ENCODE peak calls at places on chromosome 3, in eight cellular contexts. U is heart left ventricle, E is neural progenitor cell, B is foreskin fibroblast, V is GM13977, X is H1, K is PC-3, L is fibroblast of pulmonary artery. H is an unnamed sample.

GRCh38 chr3:31132132-31132769 is 237.8 kb upstream of the GADL1 start:
- DNase-seq in U (no peak), E (peak), B (peak), V (no peak), X (no peak), K (peak), L (peak), H (no peak)

GRCh38 chr3:178562869-178563232 is 26.6 kb downstream of the KCNMB2 start:
- DNase-seq in U (no peak), E (no peak), B (peak), V (no peak), X (no peak), K (no peak), L (peak), H (no peak)

GRCh38 chr3:288383-288782 is 91.8 kb downstream of the CHL1 start:
- DNase-seq in U (no peak), E (no peak), B (no peak), V (no peak), X (no peak), K (no peak), L (no peak), H (no peak)

GRCh38 chr3:88203537-88204143 is 53.9 kb downstream of the C3orf38 start:
- DNase-seq in U (peak), E (peak), B (peak), V (peak), X (no peak), K (peak), L (peak), H (peak)

GRCh38 chr3:14532691-14533456 is 7.3 kb downstream of the GRIP2 start:
- DNase-seq in U (peak), E (peak), B (no peak), V (no peak), X (peak), K (peak), L (no peak), H (no peak)

GRCh38 chr3:26368312-26368711 is 254.3 kb upstream of the LRRC3B start:
- DNase-seq in U (no peak), E (no peak), B (no peak), V (no peak), X (no peak), K (no peak), L (no peak), H (no peak)

GRCh38 chr3:129289201-129289921 is 10.7 kb downstream of the HMCES start:
- DNase-seq in U (no peak), E (no peak), B (peak), V (no peak), X (no peak), K (no peak), L (peak), H (no peak)

GRCh38 chr3:13484861-13485590 is 4.9 kb downstream of the HDAC11 start:
- DNase-seq in U (peak), E (no peak), B (peak), V (no peak), X (no peak), K (peak), L (peak), H (no peak)

GRCh38 chr3:13107661-13108060 is 34.4 kb upstream of the IQSEC1 start:
- DNase-seq in U (no peak), E (no peak), B (no peak), V (no peak), X (no peak), K (no peak), L (no peak), H (no peak)

GRCh38 chr3:140224307-140224706 is 289.3 kb downstream of the CLSTN2 start:
- DNase-seq in U (no peak), E (no peak), B (no peak), V (no peak), X (no peak), K (no peak), L (no peak), H (no peak)

GRCh38 chr3:157058392-157059071 is 101.4 kb downstream of the CCNL1 start:
- DNase-seq in U (no peak), E (no peak), B (no peak), V (no peak), X (no peak), K (no peak), L (no peak), H (no peak)

GRCh38 chr3:53696401-53697172 is 149.6 kb downstream of the CHDH start:
- DNase-seq in U (no peak), E (no peak), B (no peak), V (no peak), X (no peak), K (no peak), L (no peak), H (no peak)

GRCh38 chr3:45917146-45917885 is 25.9 kb upstream of the CXCR6 start:
- DNase-seq in U (no peak), E (no peak), B (no peak), V (no peak), X (no peak), K (no peak), L (no peak), H (no peak)

GRCh38 chr3:111081008-111081545 is 9.5 kb downstream of the NECTIN3 start:
- DNase-seq in U (no peak), E (no peak), B (peak), V (no peak), X (no peak), K (no peak), L (peak), H (no peak)

GRCh38 chr3:134867277-134867676 is 72.2 kb downstream of the EPHB1 start:
- DNase-seq in U (no peak), E (no peak), B (no peak), V (no peak), X (no peak), K (no peak), L (no peak), H (no peak)

DNA sequence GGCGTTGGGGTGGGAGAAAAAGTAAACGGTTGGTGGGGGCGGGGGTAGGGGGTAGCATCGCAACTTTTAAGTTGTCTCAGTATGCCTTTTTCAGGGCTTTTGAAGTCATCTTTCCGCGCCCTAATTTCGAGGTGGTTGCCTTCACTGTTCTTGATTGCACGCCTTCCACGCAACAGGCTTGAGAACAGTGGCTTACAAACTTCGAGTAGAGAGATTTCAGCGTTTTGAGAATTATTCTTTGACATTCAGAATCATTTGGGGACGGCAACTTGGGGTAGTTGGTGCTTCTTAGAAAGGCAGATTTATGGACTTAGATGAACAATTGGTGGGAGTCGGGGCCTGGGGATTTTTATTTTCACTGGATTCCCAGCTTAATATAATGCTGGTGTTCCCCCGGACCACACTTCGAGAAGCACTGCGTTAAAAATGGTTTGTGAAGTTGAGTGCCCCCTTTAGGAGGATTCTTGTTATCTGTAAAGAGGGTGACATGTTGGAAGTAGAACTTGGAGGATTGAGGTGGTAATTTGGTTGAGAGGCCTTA is 880 bp downstream of the PPP4R2 start:
- DNase-seq in U (no peak), E (peak), B (peak), V (peak), X (no peak), K (peak), L (peak), H (peak)
- TF ChIP-seq CTCF in U (peak), E (peak), B (peak), V (peak), X (no peak), K (peak), L (peak), H (peak)

GRCh38 chr3:9930804-9931418 is 2.7 kb upstream of the CRELD1 start:
- DNase-seq in U (no peak), E (no peak), B (peak), V (no peak), X (no peak), K (peak), L (peak), H (no peak)
- TF ChIP-seq CTCF in U (no peak), E (no peak), B (no peak), V (peak), X (no peak), K (peak), L (peak), H (no peak)

GRCh38 chr3:113557374-113557773 is 25.0 kb downstream of the SIDT1 start:
- DNase-seq in U (no peak), E (no peak), B (peak), V (no peak), X (no peak), K (peak), L (peak), H (no peak)
- TF ChIP-seq CTCF in U (no peak), E (no peak), B (no peak), V (no peak), X (no peak), K (peak), L (no peak), H (no peak)

DNA sequence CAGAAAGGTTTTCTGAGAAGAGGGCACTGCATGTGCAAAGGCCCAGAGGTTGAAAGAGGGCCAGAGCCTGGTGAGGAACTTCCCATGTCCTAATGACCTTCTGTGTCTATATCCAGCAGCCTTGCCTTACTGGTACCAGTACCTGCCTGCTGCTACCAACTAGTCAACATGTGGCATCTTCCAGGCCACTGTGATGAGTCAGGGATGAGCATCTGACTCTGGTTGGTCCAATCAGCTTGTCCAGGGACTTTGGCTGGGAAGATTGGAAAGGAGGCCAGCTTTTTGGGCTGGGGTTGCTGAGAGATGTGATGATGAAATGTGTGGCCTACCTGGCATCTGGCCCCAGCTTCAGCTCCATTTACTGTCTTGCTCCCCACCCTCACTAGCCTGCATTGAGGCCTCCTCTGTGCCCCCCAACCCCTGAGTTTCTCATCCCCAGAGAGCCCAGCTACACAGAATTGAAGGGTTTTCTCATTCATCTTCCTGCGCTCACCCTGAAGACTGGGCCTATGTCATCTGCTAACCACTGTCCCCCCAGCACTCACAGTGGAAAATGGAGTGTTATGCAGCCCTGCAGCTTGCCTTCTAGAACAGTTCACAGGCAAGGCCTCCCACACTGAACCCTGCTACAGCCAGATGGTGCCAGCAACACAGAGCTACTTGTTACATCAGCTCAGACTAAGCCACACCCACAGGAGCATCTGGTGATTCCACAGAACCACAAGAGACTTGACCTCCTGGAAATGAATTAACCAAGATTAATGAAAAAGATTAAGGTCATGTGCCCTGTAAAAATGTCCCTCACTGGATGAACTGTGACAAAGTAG is 1.3 kb upstream of the TWF2 start:
- DNase-seq in U (no peak), E (no peak), B (peak), V (no peak), X (no peak), K (peak), L (peak), H (no peak)
- TF ChIP-seq CTCF in U (no peak), E (no peak), B (no peak), V (peak), X (no peak), K (no peak), L (peak), H (no peak)

GRCh38 chr3:138049157-138049919 is 39.4 kb downstream of the CLDN18 start:
- DNase-seq in U (no peak), E (peak), B (peak), V (no peak), X (no peak), K (no peak), L (peak), H (no peak)
- TF ChIP-seq CTCF in U (no peak), E (peak), B (no peak), V (peak), X (peak), K (no peak), L (peak), H (no peak)

DNA sequence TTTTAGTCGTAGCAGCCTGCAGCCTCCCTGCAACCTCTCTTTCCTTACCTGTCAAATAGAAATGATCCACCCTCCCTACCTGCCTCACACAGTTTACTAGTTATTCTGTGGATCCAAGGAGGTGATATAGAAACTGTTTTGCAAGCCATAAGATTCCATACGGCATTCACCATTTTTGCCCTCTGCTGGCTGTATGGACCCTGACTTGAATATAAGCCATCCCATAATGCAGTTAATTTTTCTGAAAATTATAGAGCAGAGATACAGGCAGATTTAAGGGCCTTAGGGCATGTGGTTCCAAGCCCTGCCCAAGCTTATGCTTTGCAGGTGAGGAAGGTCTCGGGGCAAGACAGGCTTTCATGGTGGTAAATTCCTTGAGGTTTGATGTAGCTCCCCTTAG is 63.7 kb downstream of the CPN2 start:
- DNase-seq in U (no peak), E (no peak), B (no peak), V (no peak), X (no peak), K (no peak), L (no peak), H (no peak)
- TF ChIP-seq CTCF in U (no peak), E (no peak), B (no peak), V (no peak), X (no peak), K (peak), L (no peak), H (no peak)

H was measured in nephron progenitor cell.